ENCODE peak calls at places on chromosomes 12 and 14, in nine cellular contexts. One of them, this sample, is unnamed.

GRCh38 chr12:53251477-53252348 is 16.4 kb upstream of the ESPL1 start:
- DNase-seq in bronchial epithelial cell: peak; percentile 71
- DNase-seq in uterus: peak; percentile 70
- DNase-seq in mucosa of descending colon: peak; percentile 79
- DNase-seq in psoas muscle: peak; percentile 81
- DNase-seq in cardiac fibroblast: peak; percentile 60
- DNase-seq in A673: peak; percentile 80
- DNase-seq in GM10248: peak; percentile 93
- DNase-seq in progenitor cell of endocrine pancreas: peak; percentile 73
- DNase-seq in this sample: peak; percentile 67

GRCh38 chr14:72961579-72962335 is 35.5 kb downstream of the DCAF4 start:
- DNase-seq in bronchial epithelial cell: peak; percentile 85
- DNase-seq in uterus: no peak
- DNase-seq in mucosa of descending colon: no peak
- DNase-seq in psoas muscle: no peak
- DNase-seq in cardiac fibroblast: peak; percentile 28
- DNase-seq in A673: no peak
- DNase-seq in GM10248: no peak
- DNase-seq in progenitor cell of endocrine pancreas: no peak
- DNase-seq in this sample: peak; percentile 70

GRCh38 chr12:76012656-76013055 is 18.9 kb downstream of the PHLDA1 start:
- DNase-seq in bronchial epithelial cell: no peak
- DNase-seq in uterus: no peak
- DNase-seq in mucosa of descending colon: no peak
- DNase-seq in psoas muscle: no peak
- DNase-seq in cardiac fibroblast: no peak
- DNase-seq in A673: no peak
- DNase-seq in GM10248: no peak
- DNase-seq in progenitor cell of endocrine pancreas: no peak
- DNase-seq in this sample: no peak

GRCh38 chr12:110742718-110743570 is at the start of gene PPP1CC:
- DNase-seq in bronchial epithelial cell: peak; percentile 70
- DNase-seq in uterus: peak; percentile 93
- DNase-seq in mucosa of descending colon: peak; percentile 95
- DNase-seq in psoas muscle: peak; percentile 93
- DNase-seq in cardiac fibroblast: peak; percentile 93
- DNase-seq in A673: peak; percentile 98
- DNase-seq in GM10248: peak; percentile 95
- DNase-seq in progenitor cell of endocrine pancreas: peak; percentile 91
- DNase-seq in this sample: peak; percentile 96

GRCh38 chr12:6914246-6914947 is at the start of gene ENO2:
- DNase-seq in bronchial epithelial cell: peak; percentile 38
- DNase-seq in uterus: peak; percentile 83
- DNase-seq in mucosa of descending colon: peak; percentile 63
- DNase-seq in psoas muscle: peak; percentile 83
- DNase-seq in cardiac fibroblast: peak; percentile 58
- DNase-seq in A673: peak; percentile 79
- DNase-seq in GM10248: peak; percentile 89
- DNase-seq in progenitor cell of endocrine pancreas: peak; percentile 56
- DNase-seq in this sample: peak; percentile 71

GRCh38 chr14:52730708-52731111 is 744 bp downstream of the STYX start:
- DNase-seq in bronchial epithelial cell: peak; percentile 27
- DNase-seq in uterus: no peak
- DNase-seq in mucosa of descending colon: peak; percentile 35
- DNase-seq in psoas muscle: no peak
- DNase-seq in cardiac fibroblast: peak; percentile 31
- DNase-seq in A673: peak; percentile 43
- DNase-seq in GM10248: no peak
- DNase-seq in progenitor cell of endocrine pancreas: no peak
- DNase-seq in this sample: no peak

GRCh38 chr14:50917449-50917848 is 26.8 kb downstream of the PYGL start:
- DNase-seq in bronchial epithelial cell: no peak
- DNase-seq in uterus: no peak
- DNase-seq in mucosa of descending colon: no peak
- DNase-seq in psoas muscle: no peak
- DNase-seq in cardiac fibroblast: no peak
- DNase-seq in A673: no peak
- DNase-seq in GM10248: no peak
- DNase-seq in progenitor cell of endocrine pancreas: no peak
- DNase-seq in this sample: no peak

GRCh38 chr14:26402126-26402525 is 195.7 kb downstream of the NOVA1 start:
- DNase-seq in bronchial epithelial cell: no peak
- DNase-seq in uterus: no peak
- DNase-seq in mucosa of descending colon: no peak
- DNase-seq in psoas muscle: no peak
- DNase-seq in cardiac fibroblast: no peak
- DNase-seq in A673: no peak
- DNase-seq in GM10248: no peak
- DNase-seq in progenitor cell of endocrine pancreas: no peak
- DNase-seq in this sample: no peak

GRCh38 chr14:66284346-66284745 is 201.8 kb upstream of the CCDC196 start:
- DNase-seq in bronchial epithelial cell: peak; percentile 72
- DNase-seq in uterus: no peak
- DNase-seq in mucosa of descending colon: no peak
- DNase-seq in psoas muscle: no peak
- DNase-seq in cardiac fibroblast: peak; percentile 36
- DNase-seq in A673: no peak
- DNase-seq in GM10248: no peak
- DNase-seq in progenitor cell of endocrine pancreas: no peak
- DNase-seq in this sample: no peak

GRCh38 chr12:126708492-126708896 is 1558.5 kb upstream of the TMEM132C start:
- DNase-seq in bronchial epithelial cell: no peak
- DNase-seq in uterus: no peak
- DNase-seq in mucosa of descending colon: peak; percentile 2
- DNase-seq in psoas muscle: no peak
- DNase-seq in cardiac fibroblast: peak; percentile 68
- DNase-seq in A673: peak; percentile 80
- DNase-seq in GM10248: no peak
- DNase-seq in progenitor cell of endocrine pancreas: no peak
- DNase-seq in this sample: no peak

GRCh38 chr12:575129-575502 is 88.1 kb downstream of the NINJ2 start:
- DNase-seq in bronchial epithelial cell: peak; percentile 80
- DNase-seq in uterus: no peak
- DNase-seq in mucosa of descending colon: no peak
- DNase-seq in psoas muscle: peak; percentile 45
- DNase-seq in cardiac fibroblast: peak; percentile 32
- DNase-seq in A673: no peak
- DNase-seq in GM10248: no peak
- DNase-seq in progenitor cell of endocrine pancreas: no peak
- DNase-seq in this sample: no peak

GRCh38 chr12:42284876-42285275 is 41.0 kb downstream of the ZCRB1 start:
- DNase-seq in bronchial epithelial cell: peak; percentile 18
- DNase-seq in uterus: no peak
- DNase-seq in mucosa of descending colon: no peak
- DNase-seq in psoas muscle: no peak
- DNase-seq in cardiac fibroblast: peak; percentile 47
- DNase-seq in A673: no peak
- DNase-seq in GM10248: no peak
- DNase-seq in progenitor cell of endocrine pancreas: no peak
- DNase-seq in this sample: no peak

GRCh38 chr14:99936738-99937474 is 128.3 kb upstream of the EVL start:
- DNase-seq in bronchial epithelial cell: no peak
- DNase-seq in uterus: no peak
- DNase-seq in mucosa of descending colon: no peak
- DNase-seq in psoas muscle: no peak
- DNase-seq in cardiac fibroblast: no peak
- DNase-seq in A673: no peak
- DNase-seq in GM10248: peak; percentile 66
- DNase-seq in progenitor cell of endocrine pancreas: no peak
- DNase-seq in this sample: no peak

GRCh38 chr12:60997979-60998378 is 1262.2 kb upstream of the USP15 start:
- DNase-seq in bronchial epithelial cell: no peak
- DNase-seq in uterus: no peak
- DNase-seq in mucosa of descending colon: no peak
- DNase-seq in psoas muscle: no peak
- DNase-seq in cardiac fibroblast: no peak
- DNase-seq in A673: no peak
- DNase-seq in GM10248: no peak
- DNase-seq in progenitor cell of endocrine pancreas: no peak
- DNase-seq in this sample: no peak

GRCh38 chr12:4996714-4997113 is 47.0 kb upstream of the KCNA5 start:
- DNase-seq in bronchial epithelial cell: no peak
- DNase-seq in uterus: no peak
- DNase-seq in mucosa of descending colon: no peak
- DNase-seq in psoas muscle: no peak
- DNase-seq in cardiac fibroblast: no peak
- DNase-seq in A673: no peak
- DNase-seq in GM10248: no peak
- DNase-seq in progenitor cell of endocrine pancreas: no peak
- DNase-seq in this sample: no peak

GRCh38 chr12:6233121-6233971 is 33.1 kb downstream of the CD9 start:
- DNase-seq in bronchial epithelial cell: no peak
- DNase-seq in uterus: no peak
- DNase-seq in mucosa of descending colon: peak; percentile 78
- DNase-seq in psoas muscle: peak; percentile 59
- DNase-seq in cardiac fibroblast: no peak
- DNase-seq in A673: no peak
- DNase-seq in GM10248: no peak
- DNase-seq in progenitor cell of endocrine pancreas: no peak
- DNase-seq in this sample: no peak

GRCh38 chr14:71668186-71668912 is 263.9 kb upstream of the RGS6 start:
- DNase-seq in bronchial epithelial cell: no peak
- DNase-seq in uterus: no peak
- DNase-seq in mucosa of descending colon: no peak
- DNase-seq in psoas muscle: no peak
- DNase-seq in cardiac fibroblast: peak; percentile 51
- DNase-seq in A673: no peak
- DNase-seq in GM10248: no peak
- DNase-seq in progenitor cell of endocrine pancreas: no peak
- DNase-seq in this sample: no peak

GRCh38 chr14:76951149-76951548 is 77.4 kb downstream of the IRF2BPL start:
- DNase-seq in bronchial epithelial cell: no peak
- DNase-seq in uterus: no peak
- DNase-seq in mucosa of descending colon: no peak
- DNase-seq in psoas muscle: no peak
- DNase-seq in cardiac fibroblast: no peak
- DNase-seq in A673: no peak
- DNase-seq in GM10248: no peak
- DNase-seq in progenitor cell of endocrine pancreas: no peak
- DNase-seq in this sample: no peak
- TF ChIP-seq CTCF in bronchial epithelial cell: no peak
- TF ChIP-seq CTCF in uterus: no peak
- TF ChIP-seq CTCF in mucosa of descending colon: no peak
- TF ChIP-seq CTCF in psoas muscle: no peak
- TF ChIP-seq CTCF in cardiac fibroblast: no peak
- TF ChIP-seq CTCF in A673: no peak
- TF ChIP-seq CTCF in GM10248: no peak
- TF ChIP-seq CTCF in progenitor cell of endocrine pancreas: no peak
- TF ChIP-seq CTCF in this sample: no peak

DNA sequence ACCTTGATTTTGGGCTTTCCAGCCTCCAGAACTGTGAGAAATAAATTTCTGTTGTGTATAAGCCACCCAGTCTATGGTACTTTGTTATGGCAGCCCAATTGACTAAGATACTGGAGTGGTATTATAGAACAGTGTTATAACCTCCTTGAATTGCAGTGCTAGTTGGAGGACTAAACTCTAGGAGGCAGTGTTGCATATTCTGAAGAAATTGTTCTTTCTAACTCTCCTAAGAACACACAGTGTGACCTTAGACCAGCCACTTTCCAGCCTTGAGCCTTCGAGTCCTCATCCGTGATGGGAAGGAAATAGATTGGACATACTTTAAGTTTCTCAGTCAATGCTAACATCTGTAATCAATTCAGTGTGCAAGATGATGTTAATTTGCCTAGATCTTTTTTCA is 22.4 kb upstream of the LRRC10 start:
- DNase-seq in bronchial epithelial cell: peak; percentile 15
- DNase-seq in uterus: no peak
- DNase-seq in mucosa of descending colon: no peak
- DNase-seq in psoas muscle: no peak
- DNase-seq in cardiac fibroblast: no peak
- DNase-seq in A673: peak; percentile 18
- DNase-seq in GM10248: no peak
- DNase-seq in progenitor cell of endocrine pancreas: no peak
- DNase-seq in this sample: no peak
- TF ChIP-seq CTCF in bronchial epithelial cell: peak; percentile 20
- TF ChIP-seq CTCF in uterus: no peak
- TF ChIP-seq CTCF in mucosa of descending colon: no peak
- TF ChIP-seq CTCF in psoas muscle: peak; percentile 15
- TF ChIP-seq CTCF in cardiac fibroblast: peak; percentile 32
- TF ChIP-seq CTCF in A673: peak; percentile 48
- TF ChIP-seq CTCF in GM10248: no peak
- TF ChIP-seq CTCF in progenitor cell of endocrine pancreas: no peak
- TF ChIP-seq CTCF in this sample: no peak

DNA sequence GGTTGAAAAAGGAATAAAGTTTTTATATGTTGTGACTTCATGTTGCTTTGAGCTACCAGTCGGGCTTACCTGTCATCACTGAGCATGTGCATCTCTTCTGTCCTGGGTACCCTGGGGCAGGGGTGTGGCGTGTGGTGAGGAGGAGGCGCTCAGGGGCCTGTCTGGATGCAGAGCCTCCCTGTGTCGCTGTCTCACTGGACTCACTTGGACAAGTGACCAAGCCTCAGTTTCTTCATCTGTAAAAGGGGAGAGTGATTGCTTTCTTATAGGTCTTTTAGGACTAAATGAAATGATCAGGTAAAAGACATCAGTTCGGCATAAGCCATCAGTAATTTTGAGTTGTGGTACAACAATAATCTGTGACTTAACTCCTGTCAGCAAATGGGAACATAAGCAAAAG is 22.1 kb downstream of the ATP6V0A2 start:
- DNase-seq in bronchial epithelial cell: no peak
- DNase-seq in uterus: no peak
- DNase-seq in mucosa of descending colon: no peak
- DNase-seq in psoas muscle: no peak
- DNase-seq in cardiac fibroblast: no peak
- DNase-seq in A673: no peak
- DNase-seq in GM10248: no peak
- DNase-seq in progenitor cell of endocrine pancreas: no peak
- DNase-seq in this sample: no peak
- TF ChIP-seq CTCF in bronchial epithelial cell: no peak
- TF ChIP-seq CTCF in uterus: no peak
- TF ChIP-seq CTCF in mucosa of descending colon: no peak
- TF ChIP-seq CTCF in psoas muscle: no peak
- TF ChIP-seq CTCF in cardiac fibroblast: no peak
- TF ChIP-seq CTCF in A673: no peak
- TF ChIP-seq CTCF in GM10248: no peak
- TF ChIP-seq CTCF in progenitor cell of endocrine pancreas: no peak
- TF ChIP-seq CTCF in this sample: no peak

DNA sequence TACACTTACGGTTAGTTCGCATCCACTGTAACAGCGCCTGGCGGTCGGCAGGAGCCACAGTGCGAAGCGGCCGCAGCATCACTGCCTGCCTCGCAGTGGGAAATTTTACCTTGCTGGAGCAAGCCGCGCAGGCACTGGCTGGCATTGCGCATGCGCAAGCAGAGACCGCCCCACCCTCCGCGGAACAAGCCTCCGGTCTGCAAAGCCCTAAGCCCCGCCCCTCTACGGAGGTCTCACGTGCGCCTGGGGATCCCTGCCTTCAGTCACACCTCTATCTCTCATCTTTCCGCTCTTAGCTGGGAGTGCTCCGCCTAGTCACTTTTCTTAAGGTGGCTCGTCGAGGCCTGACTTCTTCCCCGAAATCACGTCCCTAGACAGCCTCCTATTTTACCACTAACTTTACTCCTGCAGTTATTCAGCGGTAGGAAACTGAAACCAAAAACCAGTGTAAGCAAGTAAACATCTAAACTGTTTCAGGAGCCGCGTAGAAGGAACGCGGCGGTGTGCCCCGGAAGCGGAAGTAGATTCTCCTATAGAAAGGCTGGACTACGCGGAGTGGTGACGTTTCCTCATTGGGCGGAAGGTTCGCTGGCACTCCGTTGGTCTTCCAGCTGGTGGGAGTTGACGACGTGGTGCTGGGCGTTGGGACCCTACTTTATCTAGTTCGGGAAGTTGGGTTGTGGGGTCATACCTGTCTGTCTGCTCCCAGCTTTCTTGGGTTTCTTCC is at the start of gene SRP54:
- DNase-seq in bronchial epithelial cell: peak; percentile 96
- DNase-seq in uterus: peak; percentile 99
- DNase-seq in mucosa of descending colon: peak; percentile 99
- DNase-seq in psoas muscle: peak; percentile 98
- DNase-seq in cardiac fibroblast: peak; percentile 98
- DNase-seq in A673: peak; percentile 99
- DNase-seq in GM10248: peak; percentile 97
- DNase-seq in progenitor cell of endocrine pancreas: peak; percentile 99
- DNase-seq in this sample: peak; percentile 99
- TF ChIP-seq CTCF in bronchial epithelial cell: peak; percentile 46
- TF ChIP-seq CTCF in uterus: peak; percentile 43
- TF ChIP-seq CTCF in mucosa of descending colon: no peak
- TF ChIP-seq CTCF in psoas muscle: peak; percentile 3
- TF ChIP-seq CTCF in cardiac fibroblast: peak; percentile 36
- TF ChIP-seq CTCF in A673: no peak
- TF ChIP-seq CTCF in GM10248: no peak
- TF ChIP-seq CTCF in progenitor cell of endocrine pancreas: peak; percentile 25
- TF ChIP-seq CTCF in this sample: no peak